ENCODE peak calls at places on chromosomes 12 and 14, in six cellular contexts. U, L, K, M, A and Y are unnamed samples.

GRCh38 chr12:57151741-57152407 is 4.5 kb upstream of the LRP1-AS start:
- DNase-seq in U (no peak), L (peak; percentile 83), K (no peak), M (peak; percentile 89), A (no peak), Y (no peak)

GRCh38 chr12:38907171-38907923 is 2.0 kb upstream of the CPNE8 start:
- DNase-seq in U (no peak), L (peak; percentile 17), K (no peak), M (no peak), A (no peak), Y (no peak)

GRCh38 chr12:30795410-30795659 is 40.6 kb upstream of the CAPRIN2 start:
- DNase-seq in U (no peak), L (no peak), K (no peak), M (no peak), A (peak; percentile 22), Y (no peak)

GRCh38 chr14:38210168-38210567 is 2.5 kb downstream of the SSTR1 start:
- DNase-seq in U (no peak), L (peak; percentile 85), K (no peak), M (no peak), A (no peak), Y (no peak)

GRCh38 chr14:86652512-86652911 is 1122.6 kb downstream of the FLRT2 start:
- DNase-seq in U (no peak), L (no peak), K (no peak), M (no peak), A (no peak), Y (no peak)

GRCh38 chr12:47021298-47021697 is 58.1 kb upstream of the PCED1B start:
- DNase-seq in U (peak; percentile 52), L (peak; percentile 95), K (no peak), M (peak; percentile 86), A (no peak), Y (peak; percentile 64)

GRCh38 chr14:24339284-24340151 is at the start of gene RIPK3:
- DNase-seq in U (peak; percentile 73), L (no peak), K (no peak), M (no peak), A (peak; percentile 79), Y (no peak)

GRCh38 chr14:100577321-100577985 is 9.8 kb downstream of the BEGAIN start:
- DNase-seq in U (no peak), L (no peak), K (no peak), M (no peak), A (no peak), Y (no peak)

GRCh38 chr12:121294151-121294889 is 2.2 kb downstream of the CAMKK2 start:
- DNase-seq in U (no peak), L (no peak), K (no peak), M (no peak), A (no peak), Y (no peak)

GRCh38 chr12:49358548-49359141 is 8.6 kb upstream of the SPATS2 start:
- DNase-seq in U (peak; percentile 89), L (peak; percentile 76), K (peak; percentile 59), M (peak; percentile 72), A (peak; percentile 56), Y (no peak)

GRCh38 chr14:96239759-96240158 is 16.3 kb upstream of the BDKRB1 start:
- DNase-seq in U (no peak), L (no peak), K (no peak), M (no peak), A (no peak), Y (no peak)

GRCh38 chr14:100375273-100375962 is 52.3 kb downstream of the SLC25A47 start:
- DNase-seq in U (peak; percentile 92), L (peak; percentile 94), K (peak; percentile 94), M (peak; percentile 91), A (peak; percentile 21), Y (peak; percentile 92)

GRCh38 chr12:68207276-68207675 is 18.3 kb downstream of the IL26 start:
- DNase-seq in U (no peak), L (no peak), K (no peak), M (no peak), A (no peak), Y (no peak)

GRCh38 chr12:64780531-64781373 is 21.5 kb upstream of the GNS start:
- DNase-seq in U (peak; percentile 26), L (no peak), K (no peak), M (peak; percentile 57), A (no peak), Y (no peak)
- TF ChIP-seq CTCF in U (no peak), L (no peak), K (no peak), M (no peak), A (no peak), Y (no peak)

GRCh38 chr12:6534158-6534913 is at the start of gene GAPDH:
- DNase-seq in U (peak; percentile 98), L (peak; percentile 95), K (peak; percentile 93), M (peak; percentile 98), A (peak; percentile 83), Y (peak; percentile 86)

GRCh38 chr12:6535960-6536847 is 1.9 kb downstream of the GAPDH start:
- DNase-seq in U (peak; percentile 22), L (no peak), K (no peak), M (no peak), A (no peak), Y (no peak)

GRCh38 chr12:6535697-6535946 is 1.3 kb downstream of the GAPDH start:
- DNase-seq in U (no peak), L (no peak), K (no peak), M (no peak), A (no peak), Y (no peak)

GRCh38 chr12:6533653-6534157 is 612 bp upstream of the GAPDH start:
- DNase-seq in U (peak; percentile 87), L (peak; percentile 75), K (peak; percentile 76), M (peak; percentile 90), A (peak; percentile 37), Y (no peak)

GRCh38 chr12:6534914-6535696 is 788 bp downstream of the GAPDH start:
- DNase-seq in U (peak; percentile 80), L (peak; percentile 82), K (peak; percentile 93), M (peak; percentile 80), A (peak; percentile 74), Y (no peak)
- TF ChIP-seq CTCF in U (no peak), L (no peak), K (no peak), M (no peak), A (no peak), Y (no peak)

GRCh38 chr14:103281496-103282231 is 52.4 kb upstream of the EIF5 start:
- DNase-seq in U (no peak), L (peak; percentile 49), K (peak; percentile 57), M (peak; percentile 39), A (no peak), Y (no peak)
- TF ChIP-seq CTCF in U (no peak), L (peak; percentile 50), K (no peak), M (peak; percentile 11), A (no peak), Y (peak; percentile 43)

GRCh38 chr12:93448796-93449195 is 7.0 kb upstream of the UBE2N start:
- DNase-seq in U (no peak), L (no peak), K (no peak), M (no peak), A (no peak), Y (no peak)
- TF ChIP-seq CTCF in U (no peak), L (no peak), K (no peak), M (no peak), A (no peak), Y (no peak)